ENCODE peak calls at places on chromosomes 2 and 18, in four cellular contexts. Y, P, L and J are unnamed samples.
A peak's percentile ranks its signal among the peaks of the same experiment; 100 is the strongest.

GRCh38 chr2:160952462-160952861 is 207.8 kb upstream of the TANK start:
- DNase-seq in Y (peak; percentile 55), P (no peak), L (no peak), J (peak; percentile 58)

GRCh38 chr18:29012364-29012763 is 835.4 kb upstream of the CDH2 start:
- DNase-seq in P (no peak), L (no peak), Y (no peak), J (no peak)

GRCh38 chr2:179909845-179910734 is 48.7 kb upstream of the ZNF385B start:
- DNase-seq in L (no peak), P (no peak), Y (no peak), J (no peak)

GRCh38 chr18:54829856-54830255 is 1.6 kb downstream of the RAB27B start:
- DNase-seq in Y (no peak), P (peak; percentile 90), L (no peak), J (no peak)

GRCh38 chr18:67200665-67201064 is 315.9 kb downstream of the DSEL start:
- DNase-seq in Y (no peak), P (no peak), L (no peak), J (no peak)

GRCh38 chr2:119367472-119368099 is 809 bp downstream of the DBI start:
- DNase-seq in P (peak; percentile 37), Y (peak; percentile 49), L (peak; percentile 50), J (peak; percentile 83)

GRCh38 chr2:200590090-200590489 is 4.3 kb downstream of the AOX1 start:
- DNase-seq in P (no peak), L (no peak), Y (peak; percentile 69), J (no peak)

GRCh38 chr18:79378416-79379250 is 17.1 kb upstream of the NFATC1 start:
- DNase-seq in Y (peak; percentile 87), L (peak; percentile 37), P (peak; percentile 76), J (peak; percentile 92)

GRCh38 chr18:2402084-2402483 is 169.2 kb downstream of the METTL4 start:
- DNase-seq in Y (peak; percentile 41), P (no peak), L (no peak), J (no peak)

GRCh38 chr18:37361223-37362157 is 204.1 kb downstream of the CELF4 start:
- DNase-seq in P (no peak), L (no peak), Y (peak; percentile 9), J (peak; percentile 45)

GRCh38 chr2:170177950-170178781 is at the start of gene MYO3B:
- DNase-seq in L (no peak), P (no peak), Y (peak; percentile 81), J (no peak)

GRCh38 chr2:189164732-189165131 is 14.8 kb downstream of the COL5A2 start:
- DNase-seq in P (peak; percentile 70), Y (peak; percentile 84), L (no peak), J (no peak)

GRCh38 chr2:17646838-17647701 is 106.5 kb downstream of the SMC6 start:
- DNase-seq in Y (no peak), P (no peak), L (no peak), J (no peak)

GRCh38 chr2:196515041-196515440 is 124.5 kb upstream of the CCDC150 start:
- DNase-seq in P (no peak), L (no peak), Y (no peak), J (no peak)

GRCh38 chr2:74042606-74043005 is 57.9 kb downstream of the TET3 start:
- DNase-seq in L (no peak), Y (no peak), P (no peak), J (no peak)
- H3K79me2 ChIP-seq in L (peaks cover 56% of the 10 kb centered on the region), Y (peaks cover 33% of the 10 kb centered on the region), P (peaks cover 49% of the 10 kb centered on the region), J (peaks cover 12% of the 10 kb centered on the region)

GRCh38 chr18:75945534-75945933 is 518.0 kb upstream of the SMIM21 start:
- DNase-seq in L (no peak), P (no peak), Y (no peak), J (no peak)
- TF ChIP-seq EZH2phosphoT487 in L (no peak), P (no peak), Y (no peak), J (no peak)

GRCh38 chr18:63899206-63899605 is 8.6 kb upstream of the SERPINB10 start:
- DNase-seq in Y (no peak), L (no peak), P (no peak), J (no peak)
- H2AFZ ChIP-seq in Y (no peak overlapping the region), L (no peak overlapping the region), P (no peak overlapping the region), J (no peak overlapping the region)

GRCh38 chr18:12008181-12008767 is 27.0 kb downstream of the IMPA2 start:
- DNase-seq in P (no peak), Y (no peak), L (no peak), J (no peak)

GRCh38 chr18:12003894-12004293 is 22.6 kb downstream of the IMPA2 start:
- DNase-seq in L (no peak), P (no peak), Y (no peak), J (no peak)

GRCh38 chr18:12007063-12007462 is 25.8 kb downstream of the IMPA2 start:
- DNase-seq in P (no peak), Y (no peak), L (no peak), J (no peak)

GRCh38 chr18:12006488-12006840 is 25.2 kb downstream of the IMPA2 start:
- DNase-seq in Y (no peak), P (no peak), L (no peak), J (no peak)

GRCh38 chr18:12005542-12006487 is 24.5 kb downstream of the IMPA2 start:
- DNase-seq in L (no peak), P (peak; percentile 94), Y (peak; percentile 26), J (no peak)
- H3K79me2 ChIP-seq in L (no peaks in the 10 kb centered on the region), P (no peaks in the 10 kb centered on the region), Y (no peaks in the 10 kb centered on the region), J (no peaks in the 10 kb centered on the region)

DNA sequence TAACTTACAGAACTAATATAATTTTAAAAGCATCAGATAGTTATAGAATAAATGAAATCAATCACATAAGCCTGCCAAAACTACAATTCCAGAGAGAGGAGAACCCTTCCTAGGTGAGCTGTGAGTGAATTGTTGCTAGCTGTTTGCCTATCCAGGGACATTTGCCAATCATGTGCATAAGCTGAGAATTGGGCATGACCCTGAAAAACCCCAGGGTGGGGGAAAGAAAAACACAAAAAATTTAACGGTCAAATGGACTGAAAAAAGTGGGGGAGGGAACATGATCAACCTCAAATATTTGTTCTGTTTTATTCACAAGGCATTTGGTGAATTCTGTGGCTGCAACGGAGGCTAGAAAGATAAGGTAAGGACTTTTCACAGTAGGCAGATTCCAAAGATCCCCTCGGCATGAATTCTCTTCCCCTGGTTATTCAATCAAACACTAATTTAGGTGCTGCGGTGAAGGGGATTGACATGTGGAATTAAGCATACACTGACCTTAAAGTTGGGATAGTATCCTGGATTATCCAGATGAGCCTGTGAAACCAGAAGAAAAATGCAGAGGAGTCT is 203.9 kb upstream of the RGPD4 start:
- DNase-seq in P (no peak), L (no peak), Y (no peak), J (no peak)
- TF ChIP-seq EZH2phosphoT487 in P (no peak), L (no peak), Y (no peak), J (no peak)